ENCODE peak calls at places on chromosomes 7 and 10, in ten cellular contexts. One of them, this sample, is unnamed.

GRCh38 chr7:117220836-117221235 is 102.0 kb downstream of the WNT2 start:
- DNase-seq in stimulated activated CD4-positive, alpha-beta T cell treated with anti-CD3 and anti-CD28 coated beads, Interleukin-4, amount 100 ng/mL, for 24 hours: no peak
- DNase-seq in NCI-H2081: no peak
- DNase-seq in endothelial cell: no peak
- DNase-seq in mammary epithelial cell: no peak
- DNase-seq in neural progenitor cell: no peak
- DNase-seq in CD8-positive, alpha-beta T cell: no peak
- DNase-seq in AG08395: no peak
- DNase-seq in HEK293T: no peak
- DNase-seq in left ventricle myocardium inferior: no peak
- DNase-seq in this sample: no peak

GRCh38 chr7:13563676-13564075 is 425.8 kb downstream of the ETV1 start:
- DNase-seq in neural progenitor cell: no peak
- DNase-seq in HEK293T: no peak
- DNase-seq in endothelial cell: no peak
- DNase-seq in mammary epithelial cell: no peak
- DNase-seq in AG08395: no peak
- DNase-seq in stimulated activated CD4-positive, alpha-beta T cell treated with anti-CD3 and anti-CD28 coated beads, Interleukin-4, amount 100 ng/mL, for 24 hours: no peak
- DNase-seq in left ventricle myocardium inferior: no peak
- DNase-seq in CD8-positive, alpha-beta T cell: no peak
- DNase-seq in NCI-H2081: no peak
- DNase-seq in this sample: no peak

GRCh38 chr10:100896876-100897461 is 15.8 kb upstream of the SLF2 start:
- DNase-seq in NCI-H2081: no peak
- DNase-seq in left ventricle myocardium inferior: no peak
- DNase-seq in HEK293T: peak
- DNase-seq in AG08395: no peak
- DNase-seq in stimulated activated CD4-positive, alpha-beta T cell treated with anti-CD3 and anti-CD28 coated beads, Interleukin-4, amount 100 ng/mL, for 24 hours: no peak
- DNase-seq in CD8-positive, alpha-beta T cell: no peak
- DNase-seq in neural progenitor cell: no peak
- DNase-seq in mammary epithelial cell: no peak
- DNase-seq in endothelial cell: no peak
- DNase-seq in this sample: no peak

GRCh38 chr10:44936314-44936975 is 23.2 kb upstream of the RASSF4 start:
- DNase-seq in left ventricle myocardium inferior: no peak
- DNase-seq in HEK293T: no peak
- DNase-seq in CD8-positive, alpha-beta T cell: no peak
- DNase-seq in neural progenitor cell: no peak
- DNase-seq in stimulated activated CD4-positive, alpha-beta T cell treated with anti-CD3 and anti-CD28 coated beads, Interleukin-4, amount 100 ng/mL, for 24 hours: no peak
- DNase-seq in endothelial cell: no peak
- DNase-seq in NCI-H2081: no peak
- DNase-seq in mammary epithelial cell: no peak
- DNase-seq in AG08395: no peak
- DNase-seq in this sample: no peak

GRCh38 chr7:87494454-87494853 is 19.0 kb upstream of the ABCB4 start:
- DNase-seq in NCI-H2081: no peak
- DNase-seq in AG08395: no peak
- DNase-seq in stimulated activated CD4-positive, alpha-beta T cell treated with anti-CD3 and anti-CD28 coated beads, Interleukin-4, amount 100 ng/mL, for 24 hours: no peak
- DNase-seq in HEK293T: no peak
- DNase-seq in left ventricle myocardium inferior: no peak
- DNase-seq in endothelial cell: no peak
- DNase-seq in neural progenitor cell: no peak
- DNase-seq in CD8-positive, alpha-beta T cell: no peak
- DNase-seq in mammary epithelial cell: no peak
- DNase-seq in this sample: no peak

GRCh38 chr7:138980575-138981285 is 459 bp downstream of the KIAA1549 start:
- DNase-seq in CD8-positive, alpha-beta T cell: no peak
- DNase-seq in endothelial cell: peak
- DNase-seq in left ventricle myocardium inferior: peak
- DNase-seq in HEK293T: no peak
- DNase-seq in neural progenitor cell: no peak
- DNase-seq in stimulated activated CD4-positive, alpha-beta T cell treated with anti-CD3 and anti-CD28 coated beads, Interleukin-4, amount 100 ng/mL, for 24 hours: no peak
- DNase-seq in AG08395: no peak
- DNase-seq in mammary epithelial cell: peak
- DNase-seq in NCI-H2081: no peak
- DNase-seq in this sample: no peak

GRCh38 chr10:11162828-11163599 is 145.3 kb downstream of the CELF2 start:
- DNase-seq in CD8-positive, alpha-beta T cell: peak
- DNase-seq in NCI-H2081: no peak
- DNase-seq in AG08395: no peak
- DNase-seq in mammary epithelial cell: no peak
- DNase-seq in endothelial cell: no peak
- DNase-seq in left ventricle myocardium inferior: peak
- DNase-seq in neural progenitor cell: no peak
- DNase-seq in stimulated activated CD4-positive, alpha-beta T cell treated with anti-CD3 and anti-CD28 coated beads, Interleukin-4, amount 100 ng/mL, for 24 hours: peak
- DNase-seq in HEK293T: no peak
- DNase-seq in this sample: peak

GRCh38 chr10:33109384-33109783 is 151.4 kb upstream of the ITGB1 start:
- DNase-seq in left ventricle myocardium inferior: no peak
- DNase-seq in CD8-positive, alpha-beta T cell: no peak
- DNase-seq in endothelial cell: no peak
- DNase-seq in neural progenitor cell: no peak
- DNase-seq in NCI-H2081: no peak
- DNase-seq in AG08395: no peak
- DNase-seq in stimulated activated CD4-positive, alpha-beta T cell treated with anti-CD3 and anti-CD28 coated beads, Interleukin-4, amount 100 ng/mL, for 24 hours: no peak
- DNase-seq in mammary epithelial cell: no peak
- DNase-seq in HEK293T: no peak
- DNase-seq in this sample: no peak

GRCh38 chr10:43208147-43209063 is 58.5 kb downstream of the RASGEF1A start:
- DNase-seq in mammary epithelial cell: no peak
- DNase-seq in HEK293T: no peak
- DNase-seq in neural progenitor cell: no peak
- DNase-seq in left ventricle myocardium inferior: peak
- DNase-seq in endothelial cell: peak
- DNase-seq in NCI-H2081: no peak
- DNase-seq in AG08395: no peak
- DNase-seq in stimulated activated CD4-positive, alpha-beta T cell treated with anti-CD3 and anti-CD28 coated beads, Interleukin-4, amount 100 ng/mL, for 24 hours: no peak
- DNase-seq in CD8-positive, alpha-beta T cell: no peak
- DNase-seq in this sample: no peak

GRCh38 chr7:98745722-98746318 is 124.0 kb downstream of the TMEM130 start:
- DNase-seq in neural progenitor cell: peak
- DNase-seq in AG08395: peak
- DNase-seq in HEK293T: peak
- DNase-seq in NCI-H2081: peak
- DNase-seq in endothelial cell: peak
- DNase-seq in left ventricle myocardium inferior: peak
- DNase-seq in CD8-positive, alpha-beta T cell: peak
- DNase-seq in stimulated activated CD4-positive, alpha-beta T cell treated with anti-CD3 and anti-CD28 coated beads, Interleukin-4, amount 100 ng/mL, for 24 hours: peak
- DNase-seq in mammary epithelial cell: peak
- DNase-seq in this sample: peak

GRCh38 chr7:78437118-78437517 is 638.5 kb downstream of the PHTF2 start:
- DNase-seq in HEK293T: no peak
- DNase-seq in left ventricle myocardium inferior: no peak
- DNase-seq in CD8-positive, alpha-beta T cell: no peak
- DNase-seq in neural progenitor cell: no peak
- DNase-seq in NCI-H2081: no peak
- DNase-seq in endothelial cell: no peak
- DNase-seq in stimulated activated CD4-positive, alpha-beta T cell treated with anti-CD3 and anti-CD28 coated beads, Interleukin-4, amount 100 ng/mL, for 24 hours: no peak
- DNase-seq in mammary epithelial cell: peak
- DNase-seq in AG08395: peak
- DNase-seq in this sample: no peak

GRCh38 chr7:1274121-1274875 is 41.6 kb downstream of the UNCX start:
- DNase-seq in left ventricle myocardium inferior: no peak
- DNase-seq in stimulated activated CD4-positive, alpha-beta T cell treated with anti-CD3 and anti-CD28 coated beads, Interleukin-4, amount 100 ng/mL, for 24 hours: no peak
- DNase-seq in NCI-H2081: no peak
- DNase-seq in CD8-positive, alpha-beta T cell: no peak
- DNase-seq in AG08395: no peak
- DNase-seq in neural progenitor cell: no peak
- DNase-seq in endothelial cell: no peak
- DNase-seq in mammary epithelial cell: no peak
- DNase-seq in HEK293T: no peak
- DNase-seq in this sample: no peak

GRCh38 chr7:115178831-115179230 is 256.9 kb downstream of the MDFIC start:
- DNase-seq in CD8-positive, alpha-beta T cell: no peak
- DNase-seq in mammary epithelial cell: no peak
- DNase-seq in HEK293T: no peak
- DNase-seq in NCI-H2081: no peak
- DNase-seq in left ventricle myocardium inferior: no peak
- DNase-seq in stimulated activated CD4-positive, alpha-beta T cell treated with anti-CD3 and anti-CD28 coated beads, Interleukin-4, amount 100 ng/mL, for 24 hours: no peak
- DNase-seq in neural progenitor cell: no peak
- DNase-seq in endothelial cell: no peak
- DNase-seq in AG08395: no peak
- DNase-seq in this sample: no peak

GRCh38 chr10:131260452-131261211 is 50.9 kb downstream of the TCERG1L start:
- DNase-seq in mammary epithelial cell: no peak
- DNase-seq in NCI-H2081: no peak
- DNase-seq in AG08395: no peak
- DNase-seq in left ventricle myocardium inferior: no peak
- DNase-seq in stimulated activated CD4-positive, alpha-beta T cell treated with anti-CD3 and anti-CD28 coated beads, Interleukin-4, amount 100 ng/mL, for 24 hours: no peak
- DNase-seq in endothelial cell: no peak
- DNase-seq in HEK293T: no peak
- DNase-seq in CD8-positive, alpha-beta T cell: no peak
- DNase-seq in neural progenitor cell: no peak
- DNase-seq in this sample: no peak

GRCh38 chr10:122294511-122295422 is 23.7 kb downstream of the BTBD16 start:
- DNase-seq in CD8-positive, alpha-beta T cell: no peak
- DNase-seq in AG08395: no peak
- DNase-seq in mammary epithelial cell: no peak
- DNase-seq in stimulated activated CD4-positive, alpha-beta T cell treated with anti-CD3 and anti-CD28 coated beads, Interleukin-4, amount 100 ng/mL, for 24 hours: no peak
- DNase-seq in left ventricle myocardium inferior: no peak
- DNase-seq in neural progenitor cell: no peak
- DNase-seq in HEK293T: no peak
- DNase-seq in NCI-H2081: no peak
- DNase-seq in endothelial cell: no peak
- DNase-seq in this sample: no peak

GRCh38 chr7:45918556-45918955 is 2.5 kb downstream of the IGFBP3 start:
- DNase-seq in NCI-H2081: no peak
- DNase-seq in mammary epithelial cell: no peak
- DNase-seq in neural progenitor cell: no peak
- DNase-seq in AG08395: no peak
- DNase-seq in endothelial cell: no peak
- DNase-seq in HEK293T: no peak
- DNase-seq in stimulated activated CD4-positive, alpha-beta T cell treated with anti-CD3 and anti-CD28 coated beads, Interleukin-4, amount 100 ng/mL, for 24 hours: no peak
- DNase-seq in left ventricle myocardium inferior: no peak
- DNase-seq in CD8-positive, alpha-beta T cell: no peak
- DNase-seq in this sample: no peak

GRCh38 chr10:69731184-69731583 is 70.5 kb upstream of the COL13A1 start:
- DNase-seq in HEK293T: no peak
- DNase-seq in mammary epithelial cell: no peak
- DNase-seq in AG08395: peak
- DNase-seq in neural progenitor cell: no peak
- DNase-seq in CD8-positive, alpha-beta T cell: no peak
- DNase-seq in NCI-H2081: no peak
- DNase-seq in endothelial cell: no peak
- DNase-seq in left ventricle myocardium inferior: no peak
- DNase-seq in stimulated activated CD4-positive, alpha-beta T cell treated with anti-CD3 and anti-CD28 coated beads, Interleukin-4, amount 100 ng/mL, for 24 hours: no peak
- DNase-seq in this sample: no peak

GRCh38 chr7:86975449-86975848 is 84.0 kb downstream of the ELAPOR2 start:
- DNase-seq in mammary epithelial cell: no peak
- DNase-seq in left ventricle myocardium inferior: no peak
- DNase-seq in neural progenitor cell: no peak
- DNase-seq in CD8-positive, alpha-beta T cell: no peak
- DNase-seq in NCI-H2081: no peak
- DNase-seq in endothelial cell: no peak
- DNase-seq in stimulated activated CD4-positive, alpha-beta T cell treated with anti-CD3 and anti-CD28 coated beads, Interleukin-4, amount 100 ng/mL, for 24 hours: no peak
- DNase-seq in HEK293T: no peak
- DNase-seq in AG08395: no peak
- DNase-seq in this sample: no peak

GRCh38 chr7:4683043-4683883 is 1.2 kb downstream of the FOXK1 start:
- DNase-seq in NCI-H2081: no peak
- DNase-seq in left ventricle myocardium inferior: peak
- DNase-seq in mammary epithelial cell: peak
- DNase-seq in endothelial cell: no peak
- DNase-seq in CD8-positive, alpha-beta T cell: peak
- DNase-seq in AG08395: no peak
- DNase-seq in stimulated activated CD4-positive, alpha-beta T cell treated with anti-CD3 and anti-CD28 coated beads, Interleukin-4, amount 100 ng/mL, for 24 hours: peak
- DNase-seq in HEK293T: no peak
- DNase-seq in neural progenitor cell: no peak
- DNase-seq in this sample: peak

GRCh38 chr10:11119843-11120242 is 102.2 kb downstream of the CELF2 start:
- DNase-seq in left ventricle myocardium inferior: no peak
- DNase-seq in HEK293T: no peak
- DNase-seq in endothelial cell: no peak
- DNase-seq in neural progenitor cell: no peak
- DNase-seq in NCI-H2081: no peak
- DNase-seq in stimulated activated CD4-positive, alpha-beta T cell treated with anti-CD3 and anti-CD28 coated beads, Interleukin-4, amount 100 ng/mL, for 24 hours: no peak
- DNase-seq in AG08395: no peak
- DNase-seq in mammary epithelial cell: no peak
- DNase-seq in CD8-positive, alpha-beta T cell: no peak
- DNase-seq in this sample: no peak

GRCh38 chr10:89279449-89279869 is 22.4 kb upstream of the IFIT2 start:
- DNase-seq in left ventricle myocardium inferior: no peak
- DNase-seq in NCI-H2081: no peak
- DNase-seq in AG08395: no peak
- DNase-seq in stimulated activated CD4-positive, alpha-beta T cell treated with anti-CD3 and anti-CD28 coated beads, Interleukin-4, amount 100 ng/mL, for 24 hours: no peak
- DNase-seq in HEK293T: no peak
- DNase-seq in neural progenitor cell: no peak
- DNase-seq in CD8-positive, alpha-beta T cell: no peak
- DNase-seq in endothelial cell: no peak
- DNase-seq in mammary epithelial cell: peak
- DNase-seq in this sample: no peak

GRCh38 chr7:128322040-128322643 is 21.6 kb downstream of the RBM28 start:
- DNase-seq in endothelial cell: no peak
- DNase-seq in neural progenitor cell: peak
- DNase-seq in CD8-positive, alpha-beta T cell: no peak
- DNase-seq in AG08395: peak
- DNase-seq in left ventricle myocardium inferior: no peak
- DNase-seq in HEK293T: no peak
- DNase-seq in mammary epithelial cell: peak
- DNase-seq in stimulated activated CD4-positive, alpha-beta T cell treated with anti-CD3 and anti-CD28 coated beads, Interleukin-4, amount 100 ng/mL, for 24 hours: no peak
- DNase-seq in NCI-H2081: peak
- DNase-seq in this sample: no peak

GRCh38 chr10:102827597-102827975 is 9.6 kb downstream of the CYP17A1 start:
- DNase-seq in left ventricle myocardium inferior: no peak
- DNase-seq in AG08395: no peak
- DNase-seq in stimulated activated CD4-positive, alpha-beta T cell treated with anti-CD3 and anti-CD28 coated beads, Interleukin-4, amount 100 ng/mL, for 24 hours: no peak
- DNase-seq in NCI-H2081: no peak
- DNase-seq in HEK293T: no peak
- DNase-seq in endothelial cell: no peak
- DNase-seq in mammary epithelial cell: no peak
- DNase-seq in CD8-positive, alpha-beta T cell: no peak
- DNase-seq in neural progenitor cell: no peak
- DNase-seq in this sample: no peak

GRCh38 chr7:44266526-44266925 is 58.9 kb downstream of the CAMK2B start:
- DNase-seq in AG08395: no peak
- DNase-seq in endothelial cell: no peak
- DNase-seq in left ventricle myocardium inferior: no peak
- DNase-seq in stimulated activated CD4-positive, alpha-beta T cell treated with anti-CD3 and anti-CD28 coated beads, Interleukin-4, amount 100 ng/mL, for 24 hours: no peak
- DNase-seq in NCI-H2081: no peak
- DNase-seq in HEK293T: no peak
- DNase-seq in CD8-positive, alpha-beta T cell: no peak
- DNase-seq in mammary epithelial cell: no peak
- DNase-seq in neural progenitor cell: no peak
- DNase-seq in this sample: no peak

GRCh38 chr7:19522486-19522885 is 186.4 kb downstream of the POLR1F start:
- DNase-seq in mammary epithelial cell: peak
- DNase-seq in endothelial cell: no peak
- DNase-seq in neural progenitor cell: no peak
- DNase-seq in left ventricle myocardium inferior: no peak
- DNase-seq in AG08395: peak
- DNase-seq in NCI-H2081: no peak
- DNase-seq in stimulated activated CD4-positive, alpha-beta T cell treated with anti-CD3 and anti-CD28 coated beads, Interleukin-4, amount 100 ng/mL, for 24 hours: no peak
- DNase-seq in CD8-positive, alpha-beta T cell: no peak
- DNase-seq in HEK293T: no peak
- DNase-seq in this sample: no peak

GRCh38 chr10:125401462-125401861 is 241.1 kb upstream of the CTBP2 start:
- DNase-seq in neural progenitor cell: no peak
- DNase-seq in left ventricle myocardium inferior: no peak
- DNase-seq in CD8-positive, alpha-beta T cell: no peak
- DNase-seq in HEK293T: no peak
- DNase-seq in endothelial cell: no peak
- DNase-seq in AG08395: no peak
- DNase-seq in stimulated activated CD4-positive, alpha-beta T cell treated with anti-CD3 and anti-CD28 coated beads, Interleukin-4, amount 100 ng/mL, for 24 hours: no peak
- DNase-seq in mammary epithelial cell: no peak
- DNase-seq in NCI-H2081: no peak
- DNase-seq in this sample: no peak

GRCh38 chr10:131211146-131211545 is 100.4 kb downstream of the TCERG1L start:
- DNase-seq in neural progenitor cell: no peak
- DNase-seq in NCI-H2081: no peak
- DNase-seq in mammary epithelial cell: no peak
- DNase-seq in endothelial cell: no peak
- DNase-seq in AG08395: no peak
- DNase-seq in left ventricle myocardium inferior: no peak
- DNase-seq in stimulated activated CD4-positive, alpha-beta T cell treated with anti-CD3 and anti-CD28 coated beads, Interleukin-4, amount 100 ng/mL, for 24 hours: no peak
- DNase-seq in HEK293T: no peak
- DNase-seq in CD8-positive, alpha-beta T cell: no peak
- DNase-seq in this sample: no peak

GRCh38 chr10:110456523-110457091 is 41.1 kb upstream of the DUSP5 start:
- DNase-seq in CD8-positive, alpha-beta T cell: no peak
- DNase-seq in HEK293T: no peak
- DNase-seq in stimulated activated CD4-positive, alpha-beta T cell treated with anti-CD3 and anti-CD28 coated beads, Interleukin-4, amount 100 ng/mL, for 24 hours: no peak
- DNase-seq in left ventricle myocardium inferior: no peak
- DNase-seq in neural progenitor cell: no peak
- DNase-seq in mammary epithelial cell: peak
- DNase-seq in NCI-H2081: no peak
- DNase-seq in AG08395: no peak
- DNase-seq in endothelial cell: no peak
- DNase-seq in this sample: no peak